ENCODE peak calls at places on chromosome X, in eight cellular contexts. F, T, A, I, W, E, U and M are unnamed samples.

GRCh38 chrX:40085086-40085551 is 12.6 kb downstream of the BCOR start:
- DNase-seq in F (peak), T (peak), A (no peak), I (peak), W (peak), E (no peak), U (no peak), M (peak)

GRCh38 chrX:13009256-13009655 is 34.3 kb downstream of the TMSB4X start:
- DNase-seq in F (peak), T (no peak), A (no peak), I (no peak), W (peak), E (no peak), U (no peak), M (peak)

GRCh38 chrX:2614911-2615310 is 76.2 kb upstream of the CD99 start:
- DNase-seq in F (no peak), T (peak), A (no peak), I (no peak), W (no peak), E (peak), U (no peak), M (no peak)

GRCh38 chrX:10582215-10582733 is 38.1 kb downstream of the MID1 start:
- DNase-seq in F (no peak), T (peak), A (no peak), I (no peak), W (no peak), E (peak), U (no peak), M (no peak)

GRCh38 chrX:118655561-118656246 is 71.7 kb upstream of the IL13RA1 start:
- DNase-seq in F (no peak), T (peak), A (no peak), I (no peak), W (no peak), E (peak), U (no peak), M (peak)

GRCh38 chrX:123704781-123705180 is 28.1 kb downstream of the THOC2 start:
- DNase-seq in F (no peak), T (no peak), A (no peak), I (no peak), W (no peak), E (no peak), U (no peak), M (no peak)

GRCh38 chrX:131704136-131704695 is 160.3 kb downstream of the OR13H1 start:
- DNase-seq in F (peak), T (no peak), A (peak), I (no peak), W (peak), E (peak), U (no peak), M (no peak)

GRCh38 chrX:78329486-78329885 is 2.1 kb upstream of the CYSLTR1 start:
- DNase-seq in F (no peak), T (no peak), A (peak), I (no peak), W (no peak), E (no peak), U (no peak), M (no peak)

DNA sequence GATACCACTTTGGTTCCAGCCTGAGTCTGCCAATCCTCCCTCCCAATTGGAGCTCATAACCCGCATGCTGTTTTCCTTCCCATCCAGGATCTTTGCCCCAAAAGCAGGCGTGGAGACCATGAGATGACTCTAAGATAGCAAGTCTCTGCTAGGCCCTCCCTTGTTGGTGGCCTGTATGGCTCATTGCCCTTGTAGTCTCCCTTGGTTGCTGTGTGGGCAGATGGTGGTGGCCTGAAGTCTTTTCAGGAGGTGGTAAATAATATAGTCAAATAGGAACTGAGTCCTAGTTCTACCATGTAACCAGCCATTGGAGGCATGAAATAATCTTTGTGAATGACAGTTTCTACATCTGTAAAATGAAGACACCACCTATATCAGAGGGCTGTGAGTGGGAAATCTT is 1.2 kb downstream of the ATP6AP1 start:
- DNase-seq in F (no peak), T (no peak), A (no peak), I (no peak), W (no peak), E (no peak), U (no peak), M (no peak)
- H3K4me3 ChIP-seq in F (no peak), T (peak), A (peak), I (peak), W (no peak), E (peak), U (peak), M (no peak)

GRCh38 chrX:46836701-46837542 is at the start of gene RP2:
- DNase-seq in F (peak), T (peak), A (peak), I (peak), W (peak), E (peak), U (peak), M (peak)

GRCh38 chrX:46831620-46832327 is 5.1 kb upstream of the RP2 start:
- DNase-seq in F (no peak), T (peak), A (no peak), I (no peak), W (no peak), E (peak), U (no peak), M (peak)
- H3K4me3 ChIP-seq in F (no peak), T (no peak), A (no peak), I (no peak), W (no peak), E (no peak), U (no peak), M (no peak)

GRCh38 chrX:150362599-150363481 is at the start of gene MAMLD1:
- DNase-seq in F (peak), T (peak), A (peak), I (peak), W (peak), E (peak), U (peak), M (peak)

GRCh38 chrX:150361777-150362351 is 1.3 kb upstream of the MAMLD1 start:
- DNase-seq in F (peak), T (no peak), A (no peak), I (peak), W (peak), E (no peak), U (peak), M (no peak)

GRCh38 chrX:150360331-150360730 is 2.8 kb upstream of the MAMLD1 start:
- DNase-seq in F (no peak), T (no peak), A (no peak), I (peak), W (no peak), E (no peak), U (no peak), M (no peak)

GRCh38 chrX:150363561-150364346 is 637 bp downstream of the MAMLD1 start:
- DNase-seq in F (peak), T (peak), A (no peak), I (peak), W (peak), E (no peak), U (peak), M (peak)

DNA sequence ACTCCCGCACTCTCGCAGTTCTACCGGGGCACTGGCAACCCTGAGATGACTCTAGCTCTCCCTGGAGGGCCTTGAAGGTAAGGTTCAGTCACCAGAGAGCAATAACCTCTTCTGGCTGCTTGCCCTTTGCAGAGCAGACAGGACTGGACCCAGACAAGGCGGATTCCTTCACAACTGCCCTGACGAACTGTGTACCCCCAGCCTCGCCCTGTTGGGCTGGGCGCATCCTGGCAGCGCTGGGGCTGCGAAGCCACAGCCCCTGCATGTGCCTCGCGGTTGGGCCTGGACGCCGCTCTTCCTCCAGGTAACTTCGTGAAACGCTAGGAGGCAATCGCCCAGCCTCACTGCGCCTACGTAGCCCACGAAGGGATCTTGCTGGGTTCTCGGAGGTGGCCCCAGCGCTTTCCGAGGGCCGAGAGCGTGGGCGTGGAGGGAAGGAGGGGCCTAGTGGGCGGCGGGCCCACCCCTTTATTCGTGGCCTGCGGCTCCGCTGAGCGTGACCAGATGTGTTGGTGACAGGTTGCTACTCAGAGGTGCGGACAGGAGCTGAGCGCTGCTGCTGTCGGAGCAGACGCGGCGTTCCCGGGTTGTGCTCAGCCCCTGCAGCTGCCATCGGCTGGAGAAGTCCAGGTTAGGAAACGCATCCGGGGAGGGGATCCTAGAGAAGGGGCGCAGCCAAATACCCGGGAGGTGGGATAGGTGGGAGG is 1.9 kb upstream of the MAMLD1 start:
- DNase-seq in F (peak), T (no peak), A (no peak), I (peak), W (no peak), E (no peak), U (no peak), M (no peak)
- H3K4me3 ChIP-seq in F (peak), T (peak), A (no peak), I (no peak), W (no peak), E (peak), U (peak), M (no peak)

GRCh38 chrX:103215037-103215767 is at the start of gene BEX4:
- DNase-seq in F (peak), T (peak), A (peak), I (peak), W (peak), E (peak), U (peak), M (peak)

GRCh38 chrX:103212749-103213457 is 2.0 kb upstream of the BEX4 start:
- DNase-seq in F (no peak), T (no peak), A (no peak), I (no peak), W (no peak), E (no peak), U (no peak), M (no peak)

GRCh38 chrX:103211012-103211715 is 3.7 kb upstream of the BEX4 start:
- DNase-seq in F (peak), T (peak), A (peak), I (peak), W (no peak), E (peak), U (no peak), M (no peak)

GRCh38 chrX:103220511-103221406 is 5.9 kb downstream of the BEX4 start:
- DNase-seq in F (peak), T (no peak), A (no peak), I (no peak), W (no peak), E (no peak), U (no peak), M (no peak)

DNA sequence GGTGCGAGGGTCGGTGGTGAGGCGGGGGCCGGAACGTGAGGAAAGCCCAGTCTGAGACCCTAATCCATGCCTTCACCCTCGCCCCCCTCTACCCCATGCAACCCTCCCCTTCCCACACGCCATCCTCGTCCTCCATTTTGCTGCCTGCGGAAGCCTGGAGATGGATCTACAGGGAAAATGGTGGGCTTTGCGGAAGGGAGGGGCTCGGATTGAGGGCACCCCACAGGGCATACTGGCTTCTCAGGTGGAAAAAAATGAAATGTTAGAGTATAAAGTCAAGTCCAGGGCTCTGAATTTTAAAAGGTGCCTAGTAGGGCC is 819 bp downstream of the BEX4 start:
- DNase-seq in F (no peak), T (no peak), A (no peak), I (peak), W (no peak), E (no peak), U (no peak), M (no peak)
- H3K4me3 ChIP-seq in F (peak), T (peak), A (peak), I (peak), W (peak), E (peak), U (peak), M (no peak)

GRCh38 chrX:139640259-139640658 is 67.7 kb downstream of the MCF2 start:
- DNase-seq in F (no peak), T (no peak), A (no peak), I (no peak), W (no peak), E (no peak), U (no peak), M (no peak)

GRCh38 chrX:139639253-139639652 is 68.7 kb downstream of the MCF2 start:
- DNase-seq in F (peak), T (no peak), A (peak), I (no peak), W (no peak), E (no peak), U (no peak), M (no peak)

GRCh38 chrX:139647597-139647996 is 60.4 kb downstream of the MCF2 start:
- DNase-seq in F (no peak), T (no peak), A (peak), I (no peak), W (no peak), E (no peak), U (no peak), M (no peak)

DNA sequence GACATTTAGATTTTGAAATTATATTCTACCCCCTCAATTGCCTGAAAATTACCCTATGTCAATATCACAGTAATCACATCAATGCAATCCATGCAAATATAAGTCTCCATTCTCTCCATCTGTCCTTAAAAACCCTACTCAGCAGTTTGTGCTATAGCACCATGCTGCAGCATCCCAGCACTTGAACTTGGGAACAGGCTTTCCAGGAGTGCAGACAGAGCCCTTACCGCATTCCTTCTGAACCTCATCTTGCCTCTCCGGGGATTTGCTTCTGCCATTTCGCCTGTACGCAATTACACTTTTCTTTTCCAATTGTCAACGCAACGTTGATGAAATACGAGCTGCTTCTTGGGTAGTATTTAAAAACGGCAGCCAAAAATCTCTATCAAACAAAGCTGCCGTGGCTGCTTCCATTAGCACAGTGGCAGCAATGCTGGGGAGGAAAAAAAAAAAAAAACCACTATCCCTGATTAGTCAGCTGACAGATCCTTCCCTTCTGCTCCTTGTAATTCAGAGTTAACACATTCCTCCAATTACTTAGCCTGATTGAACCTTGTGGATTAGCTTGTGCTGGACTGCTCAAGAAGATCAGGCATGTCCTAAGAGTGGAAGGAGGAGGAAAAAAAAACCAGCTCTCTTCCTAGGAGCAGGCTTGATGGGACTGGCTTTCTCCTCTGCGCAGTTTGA is 65.6 kb downstream of the MCF2 start:
- DNase-seq in F (no peak), T (peak), A (no peak), I (peak), W (no peak), E (no peak), U (no peak), M (no peak)
- H3K4me3 ChIP-seq in F (peak), T (no peak), A (no peak), I (no peak), W (no peak), E (no peak), U (peak), M (no peak)